ENCODE peak calls at places on chromosomes 12 and 14, in six cellular contexts. N is OCI-LY7, V is suprapubic skin, T is choroid plexus epithelial cell, O is A549, M is HFFc6. K is an unnamed sample.

GRCh38 chr14:51357250-51357649 is 117.2 kb downstream of the TMX1 start:
- DNase-seq in V (no peak), M (no peak), O (no peak), N (no peak), T (peak), K (no peak)

GRCh38 chr12:65720136-65720535 is 104.1 kb upstream of the HMGA2 start:
- DNase-seq in T (peak), M (peak), O (no peak), V (no peak), N (no peak), K (no peak)

GRCh38 chr14:99633913-99634312 is 11.0 kb upstream of the HHIPL1 start:
- DNase-seq in T (no peak), N (no peak), V (no peak), O (no peak), M (no peak), K (no peak)

GRCh38 chr14:100187247-100187833 is 27.9 kb upstream of the DEGS2 start:
- DNase-seq in V (no peak), M (no peak), N (no peak), T (no peak), O (no peak), K (no peak)

GRCh38 chr12:64318605-64319004 is 72.0 kb downstream of the C12orf56 start:
- DNase-seq in V (no peak), O (no peak), T (peak), N (no peak), M (no peak), K (no peak)

GRCh38 chr12:93154753-93155475 is 222.8 kb upstream of the NUDT4 start:
- DNase-seq in V (no peak), M (no peak), N (no peak), O (no peak), T (peak), K (no peak)

GRCh38 chr14:94104731-94105130 is 5.8 kb upstream of the IFI27 start:
- DNase-seq in V (no peak), M (no peak), T (no peak), N (no peak), O (no peak), K (no peak)

GRCh38 chr12:2295941-2296461 is 243.2 kb downstream of the CACNA1C start:
- DNase-seq in N (peak), T (peak), O (no peak), M (peak), V (no peak), K (no peak)

GRCh38 chr12:110733089-110733715 is 9.5 kb downstream of the PPP1CC start:
- DNase-seq in N (no peak), O (no peak), V (no peak), M (peak), T (peak), K (no peak)

GRCh38 chr12:56086608-56087007 is 6.6 kb downstream of the ERBB3 start:
- DNase-seq in O (no peak), T (no peak), M (no peak), V (no peak), N (no peak), K (no peak)

GRCh38 chr12:56086096-56086495 is 6.1 kb downstream of the ERBB3 start:
- DNase-seq in O (no peak), M (no peak), V (no peak), N (no peak), T (no peak), K (no peak)

GRCh38 chr12:56082967-56083366 is 3.0 kb downstream of the ERBB3 start:
- DNase-seq in N (no peak), T (no peak), V (no peak), O (no peak), M (no peak), K (no peak)

GRCh38 chr12:56087220-56087619 is 7.3 kb downstream of the ERBB3 start:
- DNase-seq in V (no peak), M (no peak), T (no peak), N (no peak), O (no peak), K (no peak)

DNA sequence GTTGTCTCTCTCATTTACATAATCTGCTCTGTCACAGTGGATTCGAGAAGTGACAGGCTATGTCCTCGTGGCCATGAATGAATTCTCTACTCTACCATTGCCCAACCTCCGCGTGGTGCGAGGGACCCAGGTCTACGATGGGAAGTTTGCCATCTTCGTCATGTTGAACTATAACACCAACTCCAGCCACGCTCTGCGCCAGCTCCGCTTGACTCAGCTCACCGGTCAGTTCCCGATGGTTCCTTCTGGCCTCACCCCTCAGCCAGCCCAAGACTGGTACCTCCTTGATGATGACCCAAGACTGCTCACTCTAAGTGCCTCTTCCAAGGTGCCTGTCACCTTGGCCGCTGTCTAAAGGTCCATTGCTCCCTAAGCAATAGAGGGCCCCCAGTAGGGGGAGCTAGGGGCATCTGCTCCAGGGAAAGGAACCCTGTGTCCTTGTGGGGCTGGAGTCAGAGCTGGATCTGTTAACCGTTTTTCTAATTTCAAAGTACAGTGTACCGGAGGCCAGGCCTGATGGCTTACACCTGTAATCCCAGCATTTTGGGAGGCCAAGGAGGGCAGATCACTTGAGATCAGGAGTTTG is 5.1 kb downstream of the ERBB3 start:
- DNase-seq in O (peak), N (peak), V (no peak), M (no peak), T (peak), K (no peak)
- TF ChIP-seq CTCF in O (peak), N (peak), V (no peak), M (peak), T (peak), K (no peak)

GRCh38 chr14:71013551-71014192 is 106.4 kb downstream of the PCNX1 start:
- DNase-seq in O (no peak), V (no peak), T (peak), N (no peak), M (no peak), K (no peak)

GRCh38 chr14:71006200-71006563 is 98.9 kb downstream of the PCNX1 start:
- DNase-seq in N (no peak), M (peak), T (no peak), O (no peak), V (no peak), K (no peak)

GRCh38 chr14:71012888-71013287 is 105.6 kb downstream of the PCNX1 start:
- DNase-seq in V (no peak), O (no peak), N (no peak), M (no peak), T (no peak), K (no peak)

GRCh38 chr14:71011479-71011878 is 104.2 kb downstream of the PCNX1 start:
- DNase-seq in M (no peak), T (peak), N (no peak), V (no peak), O (no peak), K (no peak)
- TF ChIP-seq CTCF in M (peak), T (peak), N (peak), V (no peak), O (peak), K (no peak)

GRCh38 chr14:92676031-92676430 is 72.4 kb downstream of the LGMN start:
- DNase-seq in N (no peak), T (no peak), V (no peak), O (no peak), M (no peak), K (no peak)
- TF ChIP-seq CTCF in N (peak), T (no peak), V (no peak), O (no peak), M (no peak), K (no peak)

DNA sequence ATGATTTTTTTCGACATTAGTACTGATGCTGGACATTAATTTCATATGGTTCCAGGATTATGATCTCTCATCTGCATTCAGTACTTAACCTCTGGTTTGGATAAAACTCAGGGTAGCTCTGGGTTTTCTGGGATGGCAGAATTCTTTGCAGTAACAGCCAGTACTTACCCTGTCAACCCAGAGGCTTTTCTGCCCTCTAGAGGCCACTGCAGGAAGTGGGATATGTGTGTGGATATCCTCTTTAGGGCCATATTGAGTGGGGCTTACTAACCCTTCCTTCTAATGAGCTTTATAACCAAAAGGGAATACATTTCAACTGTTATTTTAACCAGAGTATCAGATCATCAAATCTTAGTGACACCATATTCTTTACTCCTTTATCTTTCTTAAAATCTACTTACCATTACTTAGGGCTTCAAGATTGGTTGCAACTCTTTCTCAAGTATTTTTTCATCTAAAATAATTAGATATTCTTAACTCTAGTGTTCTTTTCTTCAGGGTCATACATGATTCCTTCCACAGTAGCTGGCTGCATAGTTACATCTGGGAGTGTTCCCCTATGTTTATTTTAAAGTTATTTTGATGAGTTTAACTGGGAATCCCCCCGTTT is 488.0 kb upstream of the STXBP6 start:
- DNase-seq in T (peak), N (peak), V (no peak), O (no peak), M (no peak), K (no peak)
- TF ChIP-seq CTCF in T (peak), N (peak), V (no peak), O (no peak), M (peak), K (no peak)

GRCh38 chr12:49161092-49161795 is 27.6 kb downstream of the TUBA1A start:
- DNase-seq in M (no peak), O (no peak), V (no peak), N (peak), T (no peak), K (no peak)
- TF ChIP-seq CTCF in M (no peak), O (no peak), V (no peak), N (no peak), T (no peak), K (no peak)

GRCh38 chr14:56378046-56378445 is 201.6 kb upstream of the TMEM260 start:
- DNase-seq in M (no peak), N (no peak), T (no peak), O (no peak), V (no peak), K (no peak)

GRCh38 chr14:56379956-56380355 is 199.6 kb upstream of the TMEM260 start:
- DNase-seq in O (no peak), T (peak), N (no peak), V (no peak), M (no peak), K (no peak)

GRCh38 chr14:56374421-56374820 is 205.2 kb upstream of the TMEM260 start:
- DNase-seq in O (no peak), N (no peak), V (no peak), M (no peak), T (peak), K (no peak)

DNA sequence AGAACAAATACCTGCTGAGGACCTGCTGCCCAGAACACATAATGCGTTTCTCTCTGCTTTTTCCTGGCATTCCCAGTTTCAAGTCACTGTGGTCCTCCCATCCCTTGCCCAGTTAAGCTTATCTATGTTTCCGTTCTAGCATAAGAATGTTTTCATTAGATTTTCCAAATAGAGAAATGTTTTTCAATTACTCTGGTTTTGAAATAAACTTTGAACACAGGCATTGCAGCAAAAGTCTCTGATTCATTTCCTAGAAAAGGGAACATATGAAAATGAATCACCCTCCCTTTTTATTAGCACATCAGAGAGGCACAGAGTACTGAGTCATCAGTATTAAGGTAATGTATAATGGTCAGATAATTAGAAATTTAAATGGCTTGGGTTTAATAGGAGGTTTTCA is 201.1 kb upstream of the TMEM260 start:
- DNase-seq in M (peak), V (no peak), T (peak), O (no peak), N (no peak), K (no peak)
- TF ChIP-seq CTCF in M (no peak), V (no peak), T (no peak), O (no peak), N (no peak), K (no peak)